ENCODE peak calls at places on chromosome 15, in four cellular contexts. S is HTR-8/SVneo, P is colonic mucosa, I is kidney. A is an unnamed sample.
A peak's percentile ranks its signal among the peaks of the same experiment; 100 is the strongest.

GRCh38 chr15:69607101-69607500 is 154.5 kb downstream of the RPLP1 start:
- DNase-seq in S (no peak), P (no peak), I (no peak), A (no peak)

GRCh38 chr15:77528968-77529319 is 103.8 kb downstream of the LINGO1 start:
- DNase-seq in S (no peak), P (no peak), I (no peak), A (no peak)

GRCh38 chr15:25427861-25428260 is 11.0 kb downstream of the UBE3A start:
- DNase-seq in S (no peak), P (no peak), I (no peak), A (no peak)

GRCh38 chr15:74319138-74319460 is 48.3 kb downstream of the CYP11A1 start:
- DNase-seq in S (no peak), P (no peak), I (no peak), A (no peak)

GRCh38 chr15:33022629-33023028 is 171.9 kb downstream of the FMN1 start:
- DNase-seq in S (peak; percentile 31), P (peak; percentile 37), I (no peak), A (peak; percentile 87)

GRCh38 chr15:70670680-70671079 is 92.7 kb downstream of the UACA start:
- DNase-seq in S (no peak), P (no peak), I (no peak), A (no peak)

GRCh38 chr15:40313531-40314398 is 6.0 kb upstream of the PLCB2 start:
- DNase-seq in S (no peak), P (peak; percentile 87), I (peak; percentile 83), A (peak; percentile 80)

GRCh38 chr15:88255496-88256171 is 905 bp downstream of the NTRK3 start:
- DNase-seq in S (peak; percentile 51), P (no peak), I (no peak), A (no peak)

GRCh38 chr15:77907824-77908751 is 169.4 kb downstream of the TBC1D2B start:
- DNase-seq in S (peak; percentile 33), P (peak; percentile 86), I (peak; percentile 75), A (peak; percentile 75)

GRCh38 chr15:64740361-64741170 is 34.8 kb downstream of the RBPMS2 start:
- DNase-seq in S (no peak), P (peak; percentile 48), I (peak; percentile 83), A (peak; percentile 66)

GRCh38 chr15:76108021-76108723 is 48.4 kb downstream of the TMEM266 start:
- DNase-seq in S (no peak), P (no peak), I (no peak), A (no peak)

GRCh38 chr15:67820992-67821783 is 4.1 kb upstream of the SKOR1 start:
- DNase-seq in S (peak; percentile 79), P (peak; percentile 42), I (peak; percentile 85), A (no peak)

GRCh38 chr15:53072077-53072476 is 281.9 kb upstream of the ONECUT1 start:
- DNase-seq in S (peak; percentile 10), P (peak; percentile 56), I (no peak), A (peak; percentile 93)

GRCh38 chr15:85581495-85581894 is 201.1 kb downstream of the AKAP13 start:
- DNase-seq in S (no peak), P (peak; percentile 55), I (peak; percentile 83), A (no peak)

GRCh38 chr15:73941044-73941443 is 14.8 kb downstream of the LOXL1 start:
- DNase-seq in S (peak; percentile 86), P (no peak), I (peak; percentile 54), A (peak; percentile 67)

GRCh38 chr15:77126927-77127326 is 56.0 kb upstream of the TSPAN3 start:
- DNase-seq in S (no peak), P (no peak), I (no peak), A (no peak)

GRCh38 chr15:48292458-48292857 is 38.8 kb upstream of the DUT start:
- DNase-seq in S (no peak), P (no peak), I (no peak), A (no peak)

GRCh38 chr15:85607842-85608241 is 186.9 kb downstream of the KLHL25 start:
- DNase-seq in S (peak; percentile 19), P (no peak), I (no peak), A (no peak)

GRCh38 chr15:68389936-68390790 is 41.8 kb downstream of the ITGA11 start:
- DNase-seq in S (peak; percentile 81), P (no peak), I (no peak), A (no peak)

GRCh38 chr15:85751731-85752421 is 42.8 kb downstream of the KLHL25 start:
- DNase-seq in S (no peak), P (no peak), I (peak; percentile 75), A (no peak)